ENCODE peak calls at places on chromosomes 7 and 10, in four cellular contexts. M is ACHN, Y is iris pigment epithelial cell, D is EH. S is an unnamed sample.

GRCh38 chr10:5364916-5365434 is at the start of gene UCN3:
- DNase-seq in Y (no peak), D (no peak), M (no peak), S (no peak)

GRCh38 chr10:128063736-128064614 is 62.2 kb downstream of the MKI67 start:
- DNase-seq in M (no peak), D (no peak), Y (no peak), S (no peak)

GRCh38 chr10:62082729-62083412 is 181.4 kb downstream of the ARID5B start:
- DNase-seq in M (no peak), Y (peak), D (peak), S (peak)

GRCh38 chr10:11318812-11319598 is 292.4 kb downstream of the USP6NL start:
- DNase-seq in M (no peak), Y (no peak), D (no peak), S (no peak)

GRCh38 chr10:101011517-101012423 is 12.2 kb downstream of the LZTS2 start:
- DNase-seq in Y (no peak), M (peak), D (peak), S (no peak)

GRCh38 chr10:59234814-59235429 is 58.5 kb downstream of the PHYHIPL start:
- DNase-seq in Y (peak), D (peak), M (peak), S (peak)

GRCh38 chr7:501526-501925 is 18.1 kb downstream of the PDGFA start:
- DNase-seq in Y (no peak), D (no peak), M (no peak), S (no peak)

GRCh38 chr7:98286093-98286525 is 4.6 kb downstream of the BRI3 start:
- DNase-seq in Y (peak), M (no peak), D (peak), S (peak)

GRCh38 chr7:139744768-139745250 is 33.0 kb downstream of the HIPK2 start:
- DNase-seq in Y (no peak), D (no peak), M (no peak), S (no peak)